ENCODE peak calls at places on chromosome 3, in nine cellular contexts. One of them, this sample, is unnamed.
A peak's percentile ranks its signal among the peaks of the same experiment; 100 is the strongest.

GRCh38 chr3:171801738-171802600 is 8.3 kb downstream of the PLD1 start:
- DNase-seq in C1 segment of cervical spinal cord: no peak
- DNase-seq in GM12865: peak; percentile 70
- DNase-seq in iris pigment epithelial cell: peak; percentile 92
- DNase-seq in HFFc6: peak; percentile 78
- DNase-seq in left cardiac atrium: no peak
- DNase-seq in stimulated activated CD8-positive, alpha-beta memory T cell treated with anti-CD3 and anti-CD28 coated beads, Interleukin-4, amount 100 ng/mL, for 48 hours: no peak
- DNase-seq in astrocyte: peak; percentile 94
- DNase-seq in SK-MEL-5: no peak
- DNase-seq in this sample: no peak

GRCh38 chr3:46706771-46707582 is 5.8 kb downstream of the TMIE start:
- DNase-seq in C1 segment of cervical spinal cord: no peak
- DNase-seq in GM12865: no peak
- DNase-seq in iris pigment epithelial cell: no peak
- DNase-seq in HFFc6: no peak
- DNase-seq in left cardiac atrium: no peak
- DNase-seq in stimulated activated CD8-positive, alpha-beta memory T cell treated with anti-CD3 and anti-CD28 coated beads, Interleukin-4, amount 100 ng/mL, for 48 hours: no peak
- DNase-seq in astrocyte: no peak
- DNase-seq in SK-MEL-5: no peak
- DNase-seq in this sample: no peak

GRCh38 chr3:65953881-65954733 is 84.6 kb downstream of the MAGI1 start:
- DNase-seq in C1 segment of cervical spinal cord: peak; percentile 52
- DNase-seq in GM12865: no peak
- DNase-seq in iris pigment epithelial cell: no peak
- DNase-seq in HFFc6: no peak
- DNase-seq in left cardiac atrium: peak; percentile 49
- DNase-seq in stimulated activated CD8-positive, alpha-beta memory T cell treated with anti-CD3 and anti-CD28 coated beads, Interleukin-4, amount 100 ng/mL, for 48 hours: no peak
- DNase-seq in astrocyte: peak; percentile 38
- DNase-seq in SK-MEL-5: no peak
- DNase-seq in this sample: no peak

GRCh38 chr3:46695177-46695961 is 1.9 kb upstream of the ALS2CL start:
- DNase-seq in C1 segment of cervical spinal cord: no peak
- DNase-seq in GM12865: peak; percentile 38
- DNase-seq in iris pigment epithelial cell: no peak
- DNase-seq in HFFc6: no peak
- DNase-seq in left cardiac atrium: peak; percentile 78
- DNase-seq in stimulated activated CD8-positive, alpha-beta memory T cell treated with anti-CD3 and anti-CD28 coated beads, Interleukin-4, amount 100 ng/mL, for 48 hours: peak; percentile 53
- DNase-seq in astrocyte: no peak
- DNase-seq in SK-MEL-5: peak; percentile 59
- DNase-seq in this sample: no peak

GRCh38 chr3:141255864-141256263 is 24.2 kb downstream of the PXYLP1 start:
- DNase-seq in C1 segment of cervical spinal cord: no peak
- DNase-seq in GM12865: peak; percentile 27
- DNase-seq in iris pigment epithelial cell: peak; percentile 43
- DNase-seq in HFFc6: peak; percentile 36
- DNase-seq in left cardiac atrium: no peak
- DNase-seq in stimulated activated CD8-positive, alpha-beta memory T cell treated with anti-CD3 and anti-CD28 coated beads, Interleukin-4, amount 100 ng/mL, for 48 hours: peak; percentile 44
- DNase-seq in astrocyte: no peak
- DNase-seq in SK-MEL-5: peak; percentile 90
- DNase-seq in this sample: no peak

GRCh38 chr3:53104762-53105161 is 25.5 kb downstream of the RFT1 start:
- DNase-seq in C1 segment of cervical spinal cord: no peak
- DNase-seq in GM12865: no peak
- DNase-seq in iris pigment epithelial cell: no peak
- DNase-seq in HFFc6: no peak
- DNase-seq in left cardiac atrium: no peak
- DNase-seq in stimulated activated CD8-positive, alpha-beta memory T cell treated with anti-CD3 and anti-CD28 coated beads, Interleukin-4, amount 100 ng/mL, for 48 hours: no peak
- DNase-seq in astrocyte: no peak
- DNase-seq in SK-MEL-5: no peak
- DNase-seq in this sample: no peak

GRCh38 chr3:54865316-54865715 is 62.5 kb downstream of the LRTM1 start:
- DNase-seq in C1 segment of cervical spinal cord: no peak
- DNase-seq in GM12865: no peak
- DNase-seq in iris pigment epithelial cell: no peak
- DNase-seq in HFFc6: no peak
- DNase-seq in left cardiac atrium: no peak
- DNase-seq in stimulated activated CD8-positive, alpha-beta memory T cell treated with anti-CD3 and anti-CD28 coated beads, Interleukin-4, amount 100 ng/mL, for 48 hours: no peak
- DNase-seq in astrocyte: no peak
- DNase-seq in SK-MEL-5: no peak
- DNase-seq in this sample: no peak

GRCh38 chr3:14037211-14037610 is 87.5 kb downstream of the CHCHD4 start:
- DNase-seq in C1 segment of cervical spinal cord: no peak
- DNase-seq in GM12865: no peak
- DNase-seq in iris pigment epithelial cell: no peak
- DNase-seq in HFFc6: no peak
- DNase-seq in left cardiac atrium: no peak
- DNase-seq in stimulated activated CD8-positive, alpha-beta memory T cell treated with anti-CD3 and anti-CD28 coated beads, Interleukin-4, amount 100 ng/mL, for 48 hours: no peak
- DNase-seq in astrocyte: no peak
- DNase-seq in SK-MEL-5: no peak
- DNase-seq in this sample: no peak

GRCh38 chr3:49171775-49172500 is 540 bp downstream of the KLHDC8B start:
- DNase-seq in C1 segment of cervical spinal cord: no peak
- DNase-seq in GM12865: no peak
- DNase-seq in iris pigment epithelial cell: no peak
- DNase-seq in HFFc6: no peak
- DNase-seq in left cardiac atrium: no peak
- DNase-seq in stimulated activated CD8-positive, alpha-beta memory T cell treated with anti-CD3 and anti-CD28 coated beads, Interleukin-4, amount 100 ng/mL, for 48 hours: no peak
- DNase-seq in astrocyte: no peak
- DNase-seq in SK-MEL-5: no peak
- DNase-seq in this sample: no peak

GRCh38 chr3:36219398-36219797 is 160.9 kb upstream of the STAC start:
- DNase-seq in C1 segment of cervical spinal cord: no peak
- DNase-seq in GM12865: no peak
- DNase-seq in iris pigment epithelial cell: peak; percentile 38
- DNase-seq in HFFc6: no peak
- DNase-seq in left cardiac atrium: no peak
- DNase-seq in stimulated activated CD8-positive, alpha-beta memory T cell treated with anti-CD3 and anti-CD28 coated beads, Interleukin-4, amount 100 ng/mL, for 48 hours: no peak
- DNase-seq in astrocyte: peak; percentile 93
- DNase-seq in SK-MEL-5: no peak
- DNase-seq in this sample: no peak

GRCh38 chr3:114899186-114899931 is 247.7 kb downstream of the ZBTB20 start:
- DNase-seq in C1 segment of cervical spinal cord: no peak
- DNase-seq in GM12865: no peak
- DNase-seq in iris pigment epithelial cell: no peak
- DNase-seq in HFFc6: no peak
- DNase-seq in left cardiac atrium: no peak
- DNase-seq in stimulated activated CD8-positive, alpha-beta memory T cell treated with anti-CD3 and anti-CD28 coated beads, Interleukin-4, amount 100 ng/mL, for 48 hours: no peak
- DNase-seq in astrocyte: peak; percentile 22
- DNase-seq in SK-MEL-5: no peak
- DNase-seq in this sample: no peak

GRCh38 chr3:151499198-151499597 is 38.3 kb upstream of the IGSF10 start:
- DNase-seq in C1 segment of cervical spinal cord: no peak
- DNase-seq in GM12865: no peak
- DNase-seq in iris pigment epithelial cell: no peak
- DNase-seq in HFFc6: no peak
- DNase-seq in left cardiac atrium: no peak
- DNase-seq in stimulated activated CD8-positive, alpha-beta memory T cell treated with anti-CD3 and anti-CD28 coated beads, Interleukin-4, amount 100 ng/mL, for 48 hours: no peak
- DNase-seq in astrocyte: no peak
- DNase-seq in SK-MEL-5: peak; percentile 62
- DNase-seq in this sample: no peak